ENCODE peak calls at places on chromosomes 1 and 21, in four cellular contexts. M is astrocyte of the spinal cord, C is progenitor cell of endocrine pancreas, N is dorsolateral prefrontal cortex. O is an unnamed sample.

GRCh38 chr1:104072915-104073371 is 323.2 kb downstream of the AMY1C start:
- DNase-seq in N (no peak), C (no peak), M (no peak), O (no peak)

GRCh38 chr1:15965228-15965767 is 10.6 kb downstream of the ZBTB17 start:
- DNase-seq in N (peak; percentile 87), C (no peak), M (no peak), O (no peak)

GRCh38 chr1:201214886-201215285 is 24.3 kb downstream of the IGFN1 start:
- DNase-seq in M (no peak), C (no peak), N (no peak), O (no peak)

GRCh38 chr1:65149753-65150463 is 1.9 kb downstream of the AK4 start:
- DNase-seq in N (no peak), M (no peak), C (no peak), O (no peak)

GRCh38 chr1:211281322-211282022 is 22.3 kb downstream of the RCOR3 start:
- DNase-seq in N (no peak), M (peak; percentile 30), C (no peak), O (no peak)

GRCh38 chr1:94553323-94553730 is 11.8 kb upstream of the F3 start:
- DNase-seq in M (peak; percentile 58), C (no peak), N (no peak), O (no peak)

GRCh38 chr21:36994501-36995189 is 11.9 kb upstream of the RIPPLY3 start:
- DNase-seq in M (no peak), N (no peak), C (no peak), O (no peak)

GRCh38 chr1:195373831-195374230 is 1234.4 kb downstream of the KCNT2 start:
- DNase-seq in M (no peak), N (no peak), C (no peak), O (no peak)

GRCh38 chr1:182301467-182302198 is 90.0 kb downstream of the GLUL start:
- DNase-seq in N (peak; percentile 67), M (peak; percentile 53), C (no peak), O (no peak)

GRCh38 chr1:42730988-42731387 is 9.0 kb downstream of the CLDN19 start:
- DNase-seq in N (no peak), C (no peak), M (no peak), O (peak; percentile 42)

GRCh38 chr1:99727575-99728190 is 38.8 kb downstream of the FRRS1 start:
- DNase-seq in N (no peak), M (peak; percentile 92), C (no peak), O (no peak)

GRCh38 chr1:40792036-40792435 is 8.4 kb downstream of the KCNQ4 start:
- DNase-seq in M (no peak), N (no peak), C (no peak), O (no peak)

GRCh38 chr1:180927841-180928240 is 15.1 kb downstream of the KIAA1614 start:
- DNase-seq in M (no peak), C (no peak), N (peak; percentile 72), O (no peak)

GRCh38 chr1:183989078-183989577 is 48.4 kb downstream of the COLGALT2 start:
- DNase-seq in M (peak; percentile 54), N (peak; percentile 80), C (no peak), O (peak; percentile 64)

GRCh38 chr1:21338568-21339401 is 48.5 kb upstream of the ECE1 start:
- DNase-seq in N (no peak), C (peak; percentile 48), M (peak; percentile 66), O (no peak)

GRCh38 chr1:195717651-195718050 is 890.6 kb downstream of the KCNT2 start:
- DNase-seq in C (no peak), M (peak; percentile 42), N (no peak), O (no peak)

GRCh38 chr1:208189183-208189582 is 55.0 kb downstream of the PLXNA2 start:
- DNase-seq in N (no peak), C (no peak), M (no peak), O (no peak)

GRCh38 chr1:180169641-180170155 is 15.0 kb downstream of the QSOX1 start:
- DNase-seq in C (no peak), M (no peak), N (no peak), O (no peak)

GRCh38 chr1:25031601-25031965 is 101.5 kb upstream of the RUNX3 start:
- DNase-seq in C (no peak), N (no peak), M (peak; percentile 23), O (no peak)

GRCh38 chr1:84143796-84144565 is at the start of gene PRKACB:
- DNase-seq in M (peak; percentile 56), N (no peak), C (no peak), O (no peak)

GRCh38 chr1:2587071-2587859 is 688 bp downstream of the PRXL2B start:
- DNase-seq in C (no peak), M (peak; percentile 15), N (no peak), O (no peak)

GRCh38 chr1:165862448-165862847 is 35.0 kb downstream of the UCK2 start:
- DNase-seq in C (no peak), N (no peak), M (no peak), O (no peak)

GRCh38 chr1:156704166-156704711 is 1.1 kb downstream of the CRABP2 start:
- DNase-seq in M (no peak), C (no peak), N (no peak), O (no peak)

GRCh38 chr1:7646981-7647901 is 123.9 kb upstream of the VAMP3 start:
- DNase-seq in M (peak; percentile 43), C (peak; percentile 78), N (peak; percentile 64), O (peak; percentile 92)

GRCh38 chr1:84355556-84355955 is 42.7 kb upstream of the DNASE2B start:
- DNase-seq in C (no peak), M (no peak), N (no peak), O (no peak)

GRCh38 chr1:23798662-23799142 is 1.9 kb downstream of the GALE start:
- DNase-seq in N (no peak), C (no peak), M (no peak), O (no peak)
- TF ChIP-seq CTCF in N (no peak), C (no peak), M (peak; percentile 4), O (no peak)

DNA sequence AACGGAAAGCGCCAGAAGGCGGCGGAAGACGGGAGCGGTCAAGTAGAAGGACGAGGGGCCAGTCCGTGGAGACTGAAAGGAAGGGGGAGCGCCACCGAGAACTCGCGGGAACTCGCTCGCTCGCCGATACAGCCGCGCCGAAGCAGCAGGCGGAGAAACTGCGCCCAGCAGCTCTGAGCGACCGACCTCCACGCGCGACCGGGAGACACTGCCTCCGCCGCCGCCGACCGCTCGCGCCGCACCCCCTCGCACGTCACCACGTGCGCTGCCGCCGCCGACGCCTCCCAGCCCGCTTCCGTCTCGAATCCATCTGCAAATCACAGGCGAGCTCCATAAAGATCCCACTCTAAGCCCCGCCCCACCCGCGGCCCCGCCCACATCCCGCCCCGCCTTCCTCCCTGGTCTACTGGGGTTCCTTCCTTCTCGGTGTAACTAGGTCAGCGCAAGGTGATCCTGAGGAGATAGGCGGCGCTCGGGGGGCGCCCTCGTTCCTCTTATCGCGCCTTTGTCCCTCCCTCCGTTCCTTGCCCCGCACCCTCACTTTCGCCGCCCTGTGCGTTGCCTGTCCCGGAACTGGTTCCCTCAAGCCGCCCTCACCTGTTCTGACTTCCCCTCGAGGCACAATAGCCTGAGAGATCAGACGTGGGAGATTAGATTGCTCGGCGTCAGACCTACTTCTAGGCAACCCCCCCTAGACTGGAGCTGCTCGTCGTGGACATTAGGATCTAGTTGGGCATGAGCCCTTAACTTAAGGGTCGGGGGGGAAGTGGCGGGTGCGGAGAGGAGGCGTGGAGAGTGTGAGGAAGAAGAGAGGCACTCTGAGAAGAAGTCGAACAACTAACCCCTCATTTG is at the start of gene IVNS1ABP:
- DNase-seq in C (peak; percentile 83), N (peak; percentile 94), M (peak; percentile 95), O (peak; percentile 97)
- TF ChIP-seq CTCF in C (peak; percentile 31), N (peak; percentile 33), M (no peak), O (no peak)

GRCh38 chr21:39546522-39546921 is 66.2 kb upstream of the B3GALT5 start:
- DNase-seq in N (no peak), M (no peak), C (no peak), O (no peak)
- TF ChIP-seq CTCF in N (no peak), M (no peak), C (no peak), O (no peak)

DNA sequence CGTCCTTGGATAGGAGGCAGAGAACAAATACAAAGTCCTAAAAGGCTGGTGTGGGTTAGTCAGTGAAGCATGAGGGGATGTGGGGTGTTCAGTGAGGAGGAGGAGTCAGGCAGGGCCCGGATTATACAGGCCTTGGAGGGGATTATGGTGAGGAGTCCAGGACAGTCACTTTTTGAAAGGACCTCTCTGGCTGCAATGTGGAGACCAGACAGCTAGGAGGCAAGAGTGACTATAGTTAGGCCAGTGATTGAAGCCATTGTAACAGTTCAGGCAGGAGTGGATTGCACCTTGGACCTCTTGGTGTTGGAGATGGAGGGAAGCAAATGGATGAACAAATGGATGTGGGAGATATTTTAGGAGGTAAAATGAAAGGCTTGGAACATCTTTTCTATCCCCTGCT is 115.8 kb downstream of the C1orf94 start:
- DNase-seq in M (no peak), N (no peak), C (no peak), O (no peak)
- TF ChIP-seq CTCF in M (no peak), N (no peak), C (peak; percentile 13), O (no peak)

DNA sequence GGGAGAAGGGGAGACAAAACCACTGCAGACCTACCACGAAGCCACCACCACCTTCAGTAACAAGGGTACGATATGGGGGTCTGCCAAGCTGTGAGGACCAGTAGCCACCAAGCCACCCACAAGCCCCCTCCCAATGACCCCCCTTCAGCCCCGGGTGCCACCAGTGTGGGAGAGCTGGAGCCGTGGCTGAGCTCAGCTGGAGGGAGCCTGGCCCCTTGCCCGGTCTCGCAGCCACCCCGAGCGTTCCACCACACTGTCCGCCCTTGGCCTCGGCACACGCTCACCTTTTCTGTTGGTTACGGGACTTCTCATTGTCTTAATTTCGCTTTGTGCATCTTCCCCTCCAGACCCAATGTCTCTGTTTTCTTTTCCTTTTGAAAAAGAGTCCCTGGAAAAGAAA is 26.4 kb upstream of the CNTN2 start:
- DNase-seq in C (no peak), N (no peak), M (no peak), O (no peak)
- TF ChIP-seq CTCF in C (no peak), N (no peak), M (no peak), O (no peak)

GRCh38 chr21:26842976-26843911 is 2.0 kb downstream of the ADAMTS1 start:
- DNase-seq in N (peak; percentile 95), C (peak; percentile 69), M (peak; percentile 97), O (peak; percentile 96)
- TF ChIP-seq CTCF in N (peak; percentile 16), C (peak; percentile 46), M (peak; percentile 31), O (peak; percentile 58)